ENCODE peak calls at places on chromosomes 13 and 19, in four cellular contexts. E is kidney epithelial cell, V is choroid plexus epithelial cell, H is brain microvascular endothelial cell. P is an unnamed sample.

GRCh38 chr13:95185851-95186250 is 115.4 kb downstream of the ABCC4 start:
- DNase-seq in E (no peak), V (no peak), H (no peak), P (no peak)

GRCh38 chr19:1132625-1133383 is 29.0 kb downstream of the GPX4 start:
- DNase-seq in E (no peak), V (no peak), H (no peak), P (peak)

GRCh38 chr19:46862974-46863632 is 2.3 kb downstream of the ARHGAP35 start:
- DNase-seq in E (no peak), V (no peak), H (no peak), P (no peak)

GRCh38 chr19:19552811-19553210 is 14.7 kb downstream of the CILP2 start:
- DNase-seq in E (no peak), V (peak), H (peak), P (no peak)

GRCh38 chr19:34041922-34042521 is 130.3 kb upstream of the LSM14A start:
- DNase-seq in E (no peak), V (peak), H (peak), P (peak)

GRCh38 chr19:10388957-10389356 is 8.6 kb upstream of the TYK2 start:
- DNase-seq in E (no peak), V (peak), H (peak), P (peak)

GRCh38 chr19:2804156-2805004 is 15.3 kb upstream of the ZNF554 start:
- DNase-seq in E (no peak), V (no peak), H (no peak), P (no peak)

GRCh38 chr13:111659236-111659635 is 338.8 kb downstream of the TEX29 start:
- DNase-seq in E (no peak), V (no peak), H (no peak), P (no peak)

GRCh38 chr13:111039735-111040134 is 75.4 kb upstream of the ARHGEF7 start:
- DNase-seq in E (no peak), V (no peak), H (no peak), P (no peak)

GRCh38 chr13:107242138-107242537 is 674.2 kb upstream of the ARGLU1 start:
- DNase-seq in E (no peak), V (no peak), H (no peak), P (no peak)

GRCh38 chr19:1749373-1750342 is 3.6 kb upstream of the ONECUT3 start:
- DNase-seq in E (no peak), V (no peak), H (no peak), P (no peak)

GRCh38 chr13:55160911-55161310 is 1979.8 kb upstream of the PRR20A start:
- DNase-seq in E (no peak), V (no peak), H (no peak), P (no peak)

GRCh38 chr13:27466513-27466912 is 16.1 kb upstream of the MTIF3 start:
- DNase-seq in E (no peak), V (no peak), H (no peak), P (no peak)

GRCh38 chr19:51386882-51387520 is 773 bp downstream of the LIM2 start:
- DNase-seq in E (no peak), V (no peak), H (no peak), P (no peak)

GRCh38 chr13:113951246-113951999 is 22.5 kb downstream of the C13orf46 start:
- DNase-seq in E (no peak), V (peak), H (peak), P (peak)

GRCh38 chr13:29282096-29282495 is 313.4 kb downstream of the SLC7A1 start:
- DNase-seq in E (no peak), V (no peak), H (no peak), P (no peak)

GRCh38 chr13:109924376-109924775 is 138.0 kb upstream of the IRS2 start:
- DNase-seq in E (no peak), V (peak), H (no peak), P (no peak)

GRCh38 chr13:64075543-64076271 is 2660.1 kb upstream of the PCDH20 start:
- DNase-seq in E (no peak), V (no peak), H (no peak), P (no peak)

GRCh38 chr13:99464441-99464949 is 36.8 kb upstream of the TM9SF2 start:
- DNase-seq in E (no peak), V (peak), H (no peak), P (no peak)

DNA sequence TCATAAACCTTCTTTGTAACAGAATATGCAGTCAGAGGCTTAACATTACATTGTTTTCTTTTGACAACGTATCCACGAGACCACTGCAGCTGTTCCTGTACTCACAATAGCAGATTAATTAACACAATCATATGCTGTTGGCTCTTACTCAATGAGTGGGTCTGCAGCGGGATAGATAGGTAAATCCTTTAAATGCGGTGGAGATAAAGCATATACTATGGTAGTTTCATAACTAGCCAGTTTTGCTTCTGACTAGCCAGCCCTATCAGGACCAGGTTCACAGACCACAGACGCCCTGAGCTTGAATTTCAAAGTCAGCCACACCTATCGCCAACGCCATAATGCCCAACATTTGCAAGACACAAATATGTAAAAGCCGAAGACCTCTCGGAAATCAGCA is 120.4 kb downstream of the ZNF536 start:
- DNase-seq in E (no peak), V (no peak), H (no peak), P (no peak)
- H3K4me3 ChIP-seq in E (no peak), V (no peak), H (no peak), P (no peak)

GRCh38 chr19:42313840-42314755 is 989 bp downstream of the TMEM145 start:
- DNase-seq in E (no peak), V (no peak), H (no peak), P (no peak)
- H3K4me3 ChIP-seq in E (no peak), V (no peak), H (no peak), P (no peak)

GRCh38 chr19:55173186-55173716 is 6.8 kb upstream of the DNAAF3 start:
- DNase-seq in E (no peak), V (no peak), H (no peak), P (no peak)

GRCh38 chr19:55173717-55174409 is 6.2 kb downstream of the SYT5 start:
- DNase-seq in E (no peak), V (peak), H (peak), P (peak)

GRCh38 chr19:55176116-55176515 is 4.0 kb downstream of the SYT5 start:
- DNase-seq in E (no peak), V (no peak), H (no peak), P (no peak)

GRCh38 chr19:55175117-55175867 is 4.8 kb downstream of the SYT5 start:
- DNase-seq in E (no peak), V (no peak), H (no peak), P (no peak)

GRCh38 chr19:55174425-55175116 is 5.5 kb downstream of the SYT5 start:
- DNase-seq in E (no peak), V (no peak), H (no peak), P (no peak)
- H3K4me3 ChIP-seq in E (no peak), V (no peak), H (no peak), P (no peak)

GRCh38 chr13:21020581-21020980 is 40.8 kb downstream of the LATS2 start:
- DNase-seq in E (no peak), V (no peak), H (no peak), P (no peak)
- H3K4me3 ChIP-seq in E (no peak), V (no peak), H (no peak), P (no peak)

DNA sequence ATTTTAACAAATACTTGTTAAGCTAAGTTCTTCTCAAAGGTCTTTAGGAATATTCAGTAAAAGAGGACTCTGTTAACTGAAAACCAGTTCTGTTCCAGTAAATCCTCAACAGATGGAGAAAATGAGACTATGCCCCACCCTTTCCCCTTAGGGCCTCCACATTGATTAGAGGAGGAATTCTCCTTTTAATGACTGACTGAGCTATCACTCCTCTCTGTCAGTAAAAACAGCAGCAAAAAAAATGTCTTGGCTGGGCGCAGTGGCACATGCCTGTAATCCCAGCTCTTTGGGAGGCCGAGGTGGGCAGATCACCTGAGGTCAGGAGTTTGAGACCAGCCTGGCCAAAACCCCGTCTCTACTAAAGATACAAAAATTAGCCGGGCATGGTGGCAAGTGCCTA is 50.1 kb downstream of the NLRP12 start:
- DNase-seq in E (no peak), V (no peak), H (no peak), P (no peak)
- H3K4me3 ChIP-seq in E (no peak), V (no peak), H (no peak), P (no peak)